ENCODE peak calls at places on chromosome 14, in four cellular contexts. One of them, this sample, is unnamed.

GRCh38 chr14:66709292-66709691 is 201.3 kb downstream of the GPHN start:
- DNase-seq in HepG2: peak; percentile 8
- DNase-seq in GM12878: no peak
- DNase-seq in K562: no peak
- DNase-seq in this sample: no peak

GRCh38 chr14:79825046-79825521 is 386.2 kb downstream of the DIO2 start:
- DNase-seq in HepG2: no peak
- DNase-seq in GM12878: no peak
- DNase-seq in K562: no peak
- DNase-seq in this sample: no peak

GRCh38 chr14:38039526-38039925 is 168.2 kb upstream of the SSTR1 start:
- DNase-seq in HepG2: no peak
- DNase-seq in GM12878: no peak
- DNase-seq in K562: no peak
- DNase-seq in this sample: no peak

GRCh38 chr14:58280954-58281787 is 17.2 kb upstream of the ARID4A start:
- DNase-seq in HepG2: no peak
- DNase-seq in GM12878: peak; percentile 27
- DNase-seq in K562: peak; percentile 69
- DNase-seq in this sample: no peak

GRCh38 chr14:88551094-88551870 is 3.5 kb downstream of the PTPN21 start:
- DNase-seq in HepG2: no peak
- DNase-seq in GM12878: no peak
- DNase-seq in K562: peak; percentile 44
- DNase-seq in this sample: peak; percentile 86

GRCh38 chr14:93939304-93940229 is 12.4 kb downstream of the FAM181A start:
- DNase-seq in HepG2: no peak
- DNase-seq in GM12878: peak; percentile 25
- DNase-seq in K562: peak; percentile 68
- DNase-seq in this sample: peak; percentile 93

GRCh38 chr14:74904623-74905503 is 18.2 kb downstream of the RPS6KL1 start:
- DNase-seq in HepG2: no peak
- DNase-seq in GM12878: no peak
- DNase-seq in K562: no peak
- DNase-seq in this sample: no peak

GRCh38 chr14:81062380-81062779 is 107.0 kb downstream of the TSHR start:
- DNase-seq in HepG2: no peak
- DNase-seq in GM12878: no peak
- DNase-seq in K562: no peak
- DNase-seq in this sample: no peak

GRCh38 chr14:40574780-40575179 is 1031.9 kb upstream of the LRFN5 start:
- DNase-seq in HepG2: no peak
- DNase-seq in GM12878: no peak
- DNase-seq in K562: no peak
- DNase-seq in this sample: no peak

GRCh38 chr14:92121207-92121669 is 268 bp downstream of the NDUFB1 start:
- DNase-seq in HepG2: peak; percentile 4
- DNase-seq in GM12878: no peak
- DNase-seq in K562: no peak
- DNase-seq in this sample: no peak

GRCh38 chr14:72782817-72783216 is 111.1 kb downstream of the DPF3 start:
- DNase-seq in HepG2: no peak
- DNase-seq in GM12878: no peak
- DNase-seq in K562: no peak
- DNase-seq in this sample: no peak

GRCh38 chr14:58315606-58316005 is 17.3 kb downstream of the ARID4A start:
- DNase-seq in HepG2: no peak
- DNase-seq in GM12878: no peak
- DNase-seq in K562: no peak
- DNase-seq in this sample: no peak

GRCh38 chr14:57889245-57889644 is 23.4 kb upstream of the SLC35F4 start:
- DNase-seq in HepG2: no peak
- DNase-seq in GM12878: no peak
- DNase-seq in K562: no peak
- DNase-seq in this sample: no peak

GRCh38 chr14:100719976-100720520 is 6.6 kb upstream of the DLK1 start:
- DNase-seq in HepG2: no peak
- DNase-seq in GM12878: no peak
- DNase-seq in K562: no peak
- DNase-seq in this sample: no peak

GRCh38 chr14:85535316-85535715 is 5.4 kb downstream of the FLRT2 start:
- DNase-seq in HepG2: no peak
- DNase-seq in GM12878: no peak
- DNase-seq in K562: no peak
- DNase-seq in this sample: no peak

GRCh38 chr14:83548061-83548839 is 1981.7 kb upstream of the FLRT2 start:
- DNase-seq in HepG2: no peak
- DNase-seq in GM12878: no peak
- DNase-seq in K562: no peak
- DNase-seq in this sample: no peak

GRCh38 chr14:72305555-72305954 is 373.3 kb downstream of the RGS6 start:
- DNase-seq in HepG2: no peak
- DNase-seq in GM12878: no peak
- DNase-seq in K562: no peak
- DNase-seq in this sample: no peak

GRCh38 chr14:73625686-73626085 is 13.4 kb downstream of the ACOT6 start:
- DNase-seq in HepG2: no peak
- DNase-seq in GM12878: no peak
- DNase-seq in K562: no peak
- DNase-seq in this sample: no peak

GRCh38 chr14:20676072-20676471 is 8.3 kb upstream of the RNASE4 start:
- DNase-seq in HepG2: no peak
- DNase-seq in GM12878: no peak
- DNase-seq in K562: no peak
- DNase-seq in this sample: no peak

GRCh38 chr14:20668969-20669368 is 15.4 kb upstream of the RNASE4 start:
- DNase-seq in HepG2: no peak
- DNase-seq in GM12878: no peak
- DNase-seq in K562: no peak
- DNase-seq in this sample: no peak

GRCh38 chr14:20667957-20668356 is 16.4 kb upstream of the RNASE4 start:
- DNase-seq in HepG2: no peak
- DNase-seq in GM12878: peak; percentile 85
- DNase-seq in K562: no peak
- DNase-seq in this sample: no peak

GRCh38 chr14:20675669-20676068 is 8.7 kb upstream of the RNASE4 start:
- DNase-seq in HepG2: no peak
- DNase-seq in GM12878: no peak
- DNase-seq in K562: no peak
- DNase-seq in this sample: no peak

GRCh38 chr14:20671597-20672283 is 12.6 kb upstream of the RNASE4 start:
- DNase-seq in HepG2: peak; percentile 96
- DNase-seq in GM12878: no peak
- DNase-seq in K562: no peak
- DNase-seq in this sample: no peak
- TF ChIP-seq TCF7 in HepG2: peak; percentile 82
- TF ChIP-seq TCF7 in GM12878: no peak
- TF ChIP-seq TCF7 in K562: no peak
- TF ChIP-seq TCF7 in this sample: no peak

DNA sequence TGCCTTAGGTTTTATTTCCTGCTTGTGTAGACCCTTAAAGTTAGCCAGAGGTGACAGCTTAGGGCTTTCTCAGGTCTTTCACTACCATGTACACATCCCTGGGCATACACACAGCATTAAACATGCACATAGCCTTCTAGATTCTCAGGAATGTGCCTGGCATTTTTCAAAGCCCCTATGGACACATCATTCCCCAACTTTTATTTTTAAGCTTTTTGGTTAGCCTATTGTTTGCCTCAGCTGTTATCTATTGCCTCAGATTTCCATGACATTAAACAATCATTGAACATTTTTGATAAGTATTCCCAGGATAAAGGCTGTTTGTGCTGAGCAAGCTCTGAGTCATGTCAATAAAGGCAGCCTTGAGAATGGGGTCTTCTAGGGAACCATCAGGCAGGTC is 15.1 kb upstream of the PPM1A start:
- DNase-seq in HepG2: no peak
- DNase-seq in GM12878: no peak
- DNase-seq in K562: no peak
- DNase-seq in this sample: no peak
- TF ChIP-seq ATF3 in HepG2: no peak
- TF ChIP-seq ATF3 in GM12878: no peak
- TF ChIP-seq ATF3 in K562: no peak
- TF ChIP-seq ATF3 in this sample: no peak

GRCh38 chr14:105072892-105073719 is 7.9 kb upstream of the GPR132 start:
- DNase-seq in HepG2: no peak
- DNase-seq in GM12878: no peak
- DNase-seq in K562: no peak
- DNase-seq in this sample: no peak
- TF ChIP-seq TCF7 in HepG2: no peak
- TF ChIP-seq TCF7 in GM12878: no peak
- TF ChIP-seq TCF7 in K562: no peak
- TF ChIP-seq TCF7 in this sample: no peak

GRCh38 chr14:30277268-30277667 is 281.7 kb upstream of the G2E3 start:
- DNase-seq in HepG2: no peak
- DNase-seq in GM12878: no peak
- DNase-seq in K562: no peak
- DNase-seq in this sample: no peak

GRCh38 chr14:30270200-30271161 is 288.5 kb upstream of the G2E3 start:
- DNase-seq in HepG2: peak; percentile 85
- DNase-seq in GM12878: no peak
- DNase-seq in K562: peak; percentile 64
- DNase-seq in this sample: peak; percentile 95

GRCh38 chr14:30272848-30273563 is 286.0 kb upstream of the G2E3 start:
- DNase-seq in HepG2: no peak
- DNase-seq in GM12878: no peak
- DNase-seq in K562: no peak
- DNase-seq in this sample: no peak

GRCh38 chr14:30275604-30276003 is 283.4 kb upstream of the G2E3 start:
- DNase-seq in HepG2: no peak
- DNase-seq in GM12878: no peak
- DNase-seq in K562: no peak
- DNase-seq in this sample: no peak

GRCh38 chr14:30273564-30273880 is 285.4 kb upstream of the G2E3 start:
- DNase-seq in HepG2: no peak
- DNase-seq in GM12878: no peak
- DNase-seq in K562: no peak
- DNase-seq in this sample: no peak
- TF ChIP-seq ATF3 in HepG2: no peak
- TF ChIP-seq ATF3 in GM12878: no peak
- TF ChIP-seq ATF3 in K562: no peak
- TF ChIP-seq ATF3 in this sample: no peak

GRCh38 chr14:64266206-64266605 is 28.0 kb downstream of the ESR2 start:
- DNase-seq in HepG2: no peak
- DNase-seq in GM12878: no peak
- DNase-seq in K562: peak; percentile 9
- DNase-seq in this sample: no peak
- TF ChIP-seq TCF7 in HepG2: no peak
- TF ChIP-seq TCF7 in GM12878: no peak
- TF ChIP-seq TCF7 in K562: no peak
- TF ChIP-seq TCF7 in this sample: no peak

GRCh38 chr14:102518063-102518648 is 8.6 kb upstream of the ANKRD9 start:
- DNase-seq in HepG2: no peak
- DNase-seq in GM12878: no peak
- DNase-seq in K562: no peak
- DNase-seq in this sample: no peak

GRCh38 chr14:102513899-102514772 is 4.6 kb upstream of the ANKRD9 start:
- DNase-seq in HepG2: no peak
- DNase-seq in GM12878: no peak
- DNase-seq in K562: no peak
- DNase-seq in this sample: no peak

GRCh38 chr14:102514987-102515733 is 5.6 kb upstream of the ANKRD9 start:
- DNase-seq in HepG2: no peak
- DNase-seq in GM12878: no peak
- DNase-seq in K562: no peak
- DNase-seq in this sample: no peak

GRCh38 chr14:102517412-102518062 is 8.0 kb upstream of the ANKRD9 start:
- DNase-seq in HepG2: no peak
- DNase-seq in GM12878: no peak
- DNase-seq in K562: no peak
- DNase-seq in this sample: peak; percentile 48

DNA sequence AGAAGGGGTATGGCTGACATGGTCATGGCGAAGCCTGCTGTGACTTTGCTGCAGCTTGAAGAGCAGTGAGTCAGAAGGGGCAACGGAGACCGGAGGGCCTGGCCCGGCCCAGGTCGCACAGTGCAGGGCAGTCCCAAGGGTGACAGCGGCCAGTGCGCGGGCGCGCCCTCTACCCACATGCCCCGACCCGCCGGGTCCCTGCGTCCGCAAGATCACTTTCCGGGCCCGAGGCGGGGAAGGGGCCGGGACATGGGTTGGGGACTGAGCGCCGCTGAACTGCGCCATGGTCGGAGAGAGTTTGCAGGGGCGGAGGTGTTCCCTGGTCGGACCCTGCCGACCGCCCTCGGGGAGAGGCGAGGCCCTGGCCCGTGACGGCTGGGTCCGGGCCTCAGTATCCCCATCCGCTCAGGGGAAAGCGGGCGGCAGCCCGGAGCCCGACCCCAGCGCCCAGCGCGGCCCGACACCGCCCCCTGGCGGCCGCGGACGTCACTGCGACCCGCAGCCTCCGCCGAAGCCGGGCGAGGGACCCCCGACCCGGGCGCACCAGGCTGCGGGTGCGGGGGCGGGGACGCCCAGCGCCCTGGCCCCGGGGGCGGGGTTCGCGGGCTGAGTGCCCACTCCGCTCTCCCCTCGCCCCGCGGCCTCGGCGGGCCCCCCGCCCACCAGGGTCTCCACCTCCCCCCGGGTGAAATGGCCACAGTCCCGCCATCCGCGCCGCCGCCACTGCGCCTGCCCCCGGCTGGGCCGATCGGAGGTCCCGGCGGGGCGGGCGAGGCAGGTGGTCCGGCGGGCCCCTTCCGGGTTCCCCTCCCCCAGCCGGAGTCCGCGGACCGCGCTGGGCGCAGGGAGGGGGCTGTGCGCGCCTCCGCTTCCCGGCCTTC is 7.2 kb upstream of the ANKRD9 start:
- DNase-seq in HepG2: peak; percentile 44
- DNase-seq in GM12878: no peak
- DNase-seq in K562: peak; percentile 74
- DNase-seq in this sample: peak; percentile 76
- TF ChIP-seq ATF3 in HepG2: peak; percentile 24
- TF ChIP-seq ATF3 in GM12878: no peak
- TF ChIP-seq ATF3 in K562: no peak
- TF ChIP-seq ATF3 in this sample: no peak